ENCODE peak calls at places on chromosomes 1 and 21, in eight cellular contexts. One of them, this sample, is unnamed.
A peak's percentile ranks its signal among the peaks of the same experiment; 100 is the strongest.

GRCh38 chr21:37982496-37983318 is 66.5 kb upstream of the KCNJ6 start:
- DNase-seq in PC-9: no peak
- DNase-seq in hepatocyte: no peak
- DNase-seq in tibial nerve: no peak
- DNase-seq in thoracic aorta: no peak
- DNase-seq in kidney: no peak
- DNase-seq in SK-N-SH: no peak
- DNase-seq in astrocyte: no peak
- DNase-seq in this sample: no peak

GRCh38 chr1:59697138-59697811 is 117.5 kb upstream of the HOOK1 start:
- DNase-seq in PC-9: no peak
- DNase-seq in hepatocyte: no peak
- DNase-seq in tibial nerve: no peak
- DNase-seq in thoracic aorta: no peak
- DNase-seq in kidney: no peak
- DNase-seq in SK-N-SH: no peak
- DNase-seq in astrocyte: no peak
- DNase-seq in this sample: no peak

GRCh38 chr1:9081473-9081872 is 12.0 kb upstream of the SLC2A5 start:
- DNase-seq in PC-9: no peak
- DNase-seq in hepatocyte: no peak
- DNase-seq in tibial nerve: no peak
- DNase-seq in thoracic aorta: no peak
- DNase-seq in kidney: no peak
- DNase-seq in SK-N-SH: no peak
- DNase-seq in astrocyte: no peak
- DNase-seq in this sample: no peak

GRCh38 chr1:192153276-192153675 is 5.0 kb upstream of the RGS18 start:
- DNase-seq in PC-9: no peak
- DNase-seq in hepatocyte: no peak
- DNase-seq in tibial nerve: no peak
- DNase-seq in thoracic aorta: no peak
- DNase-seq in kidney: no peak
- DNase-seq in SK-N-SH: no peak
- DNase-seq in astrocyte: peak; percentile 54
- DNase-seq in this sample: no peak

GRCh38 chr1:59393211-59394180 is 96.6 kb downstream of the FGGY start:
- DNase-seq in PC-9: no peak
- DNase-seq in hepatocyte: peak; percentile 83
- DNase-seq in tibial nerve: peak; percentile 66
- DNase-seq in thoracic aorta: peak; percentile 47
- DNase-seq in kidney: peak; percentile 80
- DNase-seq in SK-N-SH: no peak
- DNase-seq in astrocyte: peak; percentile 95
- DNase-seq in this sample: peak; percentile 41

GRCh38 chr1:179038528-179039281 is 13.0 kb downstream of the FAM20B start:
- DNase-seq in PC-9: no peak
- DNase-seq in hepatocyte: no peak
- DNase-seq in tibial nerve: no peak
- DNase-seq in thoracic aorta: no peak
- DNase-seq in kidney: no peak
- DNase-seq in SK-N-SH: peak; percentile 49
- DNase-seq in astrocyte: peak; percentile 15
- DNase-seq in this sample: no peak

GRCh38 chr1:171055966-171056643 is 34.6 kb upstream of the FMO3 start:
- DNase-seq in PC-9: no peak
- DNase-seq in hepatocyte: no peak
- DNase-seq in tibial nerve: no peak
- DNase-seq in thoracic aorta: no peak
- DNase-seq in kidney: no peak
- DNase-seq in SK-N-SH: no peak
- DNase-seq in astrocyte: no peak
- DNase-seq in this sample: no peak

GRCh38 chr1:161803181-161803580 is 37.1 kb downstream of the ATF6 start:
- DNase-seq in PC-9: no peak
- DNase-seq in hepatocyte: no peak
- DNase-seq in tibial nerve: no peak
- DNase-seq in thoracic aorta: no peak
- DNase-seq in kidney: no peak
- DNase-seq in SK-N-SH: no peak
- DNase-seq in astrocyte: no peak
- DNase-seq in this sample: no peak

GRCh38 chr21:32770514-32771133 is 931 bp downstream of the PAXBP1 start:
- DNase-seq in PC-9: no peak
- DNase-seq in hepatocyte: peak; percentile 41
- DNase-seq in tibial nerve: no peak
- DNase-seq in thoracic aorta: no peak
- DNase-seq in kidney: no peak
- DNase-seq in SK-N-SH: no peak
- DNase-seq in astrocyte: peak; percentile 4
- DNase-seq in this sample: no peak

GRCh38 chr1:10857689-10858088 is 61.2 kb upstream of the CASZ1 start:
- DNase-seq in PC-9: no peak
- DNase-seq in hepatocyte: no peak
- DNase-seq in tibial nerve: no peak
- DNase-seq in thoracic aorta: no peak
- DNase-seq in kidney: no peak
- DNase-seq in SK-N-SH: no peak
- DNase-seq in astrocyte: no peak
- DNase-seq in this sample: no peak

GRCh38 chr1:116923421-116923820 is 13.7 kb downstream of the PTGFRN start:
- DNase-seq in PC-9: no peak
- DNase-seq in hepatocyte: no peak
- DNase-seq in tibial nerve: no peak
- DNase-seq in thoracic aorta: no peak
- DNase-seq in kidney: no peak
- DNase-seq in SK-N-SH: no peak
- DNase-seq in astrocyte: peak; percentile 65
- DNase-seq in this sample: no peak

GRCh38 chr1:198124665-198125064 is 32.1 kb upstream of the NEK7 start:
- DNase-seq in PC-9: no peak
- DNase-seq in hepatocyte: no peak
- DNase-seq in tibial nerve: no peak
- DNase-seq in thoracic aorta: no peak
- DNase-seq in kidney: no peak
- DNase-seq in SK-N-SH: no peak
- DNase-seq in astrocyte: no peak
- DNase-seq in this sample: no peak

GRCh38 chr1:172399369-172400072 is 21.0 kb upstream of the C1orf105 start:
- DNase-seq in PC-9: peak; percentile 43
- DNase-seq in hepatocyte: peak; percentile 86
- DNase-seq in tibial nerve: peak; percentile 26
- DNase-seq in thoracic aorta: peak; percentile 19
- DNase-seq in kidney: no peak
- DNase-seq in SK-N-SH: peak; percentile 29
- DNase-seq in astrocyte: peak; percentile 97
- DNase-seq in this sample: peak; percentile 40

GRCh38 chr21:45003331-45004058 is 63.7 kb downstream of the SLX9 start:
- DNase-seq in PC-9: no peak
- DNase-seq in hepatocyte: no peak
- DNase-seq in tibial nerve: no peak
- DNase-seq in thoracic aorta: no peak
- DNase-seq in kidney: peak; percentile 65
- DNase-seq in SK-N-SH: no peak
- DNase-seq in astrocyte: no peak
- DNase-seq in this sample: no peak

GRCh38 chr1:197859024-197859423 is 43.4 kb upstream of the C1orf53 start:
- DNase-seq in PC-9: no peak
- DNase-seq in hepatocyte: no peak
- DNase-seq in tibial nerve: no peak
- DNase-seq in thoracic aorta: no peak
- DNase-seq in kidney: no peak
- DNase-seq in SK-N-SH: no peak
- DNase-seq in astrocyte: no peak
- DNase-seq in this sample: peak; percentile 27

GRCh38 chr1:175176246-175176645 is 16.3 kb downstream of the KIAA0040 start:
- DNase-seq in PC-9: peak; percentile 16
- DNase-seq in hepatocyte: no peak
- DNase-seq in tibial nerve: no peak
- DNase-seq in thoracic aorta: no peak
- DNase-seq in kidney: no peak
- DNase-seq in SK-N-SH: no peak
- DNase-seq in astrocyte: no peak
- DNase-seq in this sample: no peak

GRCh38 chr1:90133133-90133532 is 138.2 kb downstream of the ZNF326 start:
- DNase-seq in PC-9: no peak
- DNase-seq in hepatocyte: peak; percentile 63
- DNase-seq in tibial nerve: no peak
- DNase-seq in thoracic aorta: no peak
- DNase-seq in kidney: no peak
- DNase-seq in SK-N-SH: peak; percentile 24
- DNase-seq in astrocyte: peak; percentile 10
- DNase-seq in this sample: peak; percentile 67

GRCh38 chr1:241419986-241420385 is 63.0 kb upstream of the RGS7 start:
- DNase-seq in PC-9: no peak
- DNase-seq in hepatocyte: no peak
- DNase-seq in tibial nerve: no peak
- DNase-seq in thoracic aorta: no peak
- DNase-seq in kidney: no peak
- DNase-seq in SK-N-SH: no peak
- DNase-seq in astrocyte: no peak
- DNase-seq in this sample: no peak

GRCh38 chr1:240635466-240636256 is 23.7 kb upstream of the GREM2 start:
- DNase-seq in PC-9: no peak
- DNase-seq in hepatocyte: no peak
- DNase-seq in tibial nerve: no peak
- DNase-seq in thoracic aorta: no peak
- DNase-seq in kidney: no peak
- DNase-seq in SK-N-SH: no peak
- DNase-seq in astrocyte: no peak
- DNase-seq in this sample: no peak

GRCh38 chr1:64084451-64084850 is 119.0 kb upstream of the UBE2U start:
- DNase-seq in PC-9: no peak
- DNase-seq in hepatocyte: no peak
- DNase-seq in tibial nerve: no peak
- DNase-seq in thoracic aorta: no peak
- DNase-seq in kidney: no peak
- DNase-seq in SK-N-SH: no peak
- DNase-seq in astrocyte: no peak
- DNase-seq in this sample: no peak

GRCh38 chr1:95006681-95007080 is 66.1 kb downstream of the ALG14 start:
- DNase-seq in PC-9: no peak
- DNase-seq in hepatocyte: no peak
- DNase-seq in tibial nerve: no peak
- DNase-seq in thoracic aorta: no peak
- DNase-seq in kidney: no peak
- DNase-seq in SK-N-SH: no peak
- DNase-seq in astrocyte: peak; percentile 45
- DNase-seq in this sample: no peak

GRCh38 chr1:28581531-28582247 is 10.4 kb upstream of the RAB42 start:
- DNase-seq in PC-9: peak; percentile 93
- DNase-seq in hepatocyte: peak; percentile 97
- DNase-seq in tibial nerve: peak; percentile 92
- DNase-seq in thoracic aorta: peak; percentile 87
- DNase-seq in kidney: peak; percentile 99
- DNase-seq in SK-N-SH: peak; percentile 98
- DNase-seq in astrocyte: peak; percentile 85
- DNase-seq in this sample: peak; percentile 96
- TF ChIP-seq CTCF in PC-9: no peak
- TF ChIP-seq CTCF in hepatocyte: no peak
- TF ChIP-seq CTCF in tibial nerve: peak; percentile 68
- TF ChIP-seq CTCF in thoracic aorta: no peak
- TF ChIP-seq CTCF in kidney: no peak
- TF ChIP-seq CTCF in SK-N-SH: no peak
- TF ChIP-seq CTCF in astrocyte: no peak
- TF ChIP-seq CTCF in this sample: no peak

DNA sequence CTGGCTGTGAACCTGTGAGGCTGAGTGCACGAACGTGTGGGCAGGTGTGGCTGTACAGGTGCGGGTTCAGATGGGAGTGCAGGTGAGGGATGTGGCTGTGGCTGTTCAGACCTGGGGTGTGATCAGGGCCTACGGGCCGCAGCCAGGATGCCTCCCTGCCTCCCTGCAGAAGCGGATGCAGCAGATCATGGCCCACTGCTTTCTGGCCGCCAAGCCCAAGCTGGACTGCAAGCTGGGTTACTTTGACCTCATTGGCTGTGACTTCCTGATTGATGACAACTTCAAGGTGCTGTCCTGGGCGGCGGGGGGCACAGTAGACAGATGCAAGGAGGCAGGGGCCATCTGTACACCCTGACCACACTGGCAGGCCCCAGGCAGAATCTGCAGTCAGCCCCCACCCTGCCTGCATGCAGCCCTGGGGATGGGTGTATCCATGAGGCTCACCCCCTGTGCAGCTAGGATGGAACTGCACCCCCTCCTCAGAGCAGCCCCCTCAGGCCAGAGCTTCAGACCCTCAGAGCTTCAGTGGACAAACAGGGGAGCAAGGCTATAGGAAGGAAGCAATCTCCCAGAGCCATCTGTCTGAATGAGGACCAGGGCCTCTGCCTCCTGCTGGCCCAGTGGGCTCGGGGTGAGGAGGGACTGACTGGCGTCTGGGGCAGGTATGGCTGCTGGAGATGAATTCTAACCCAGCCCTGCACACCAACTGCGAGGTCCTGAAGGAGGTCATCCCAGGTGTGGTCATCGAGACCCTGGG is 9.8 kb downstream of the TNFRSF18 start:
- DNase-seq in PC-9: no peak
- DNase-seq in hepatocyte: no peak
- DNase-seq in tibial nerve: no peak
- DNase-seq in thoracic aorta: no peak
- DNase-seq in kidney: peak; percentile 57
- DNase-seq in SK-N-SH: peak; percentile 33
- DNase-seq in astrocyte: no peak
- DNase-seq in this sample: no peak
- H3K27ac ChIP-seq in PC-9: no peak overlapping the region
- H3K27ac ChIP-seq in hepatocyte: no peak overlapping the region
- H3K27ac ChIP-seq in tibial nerve: no peak overlapping the region
- H3K27ac ChIP-seq in thoracic aorta: no peak overlapping the region
- H3K27ac ChIP-seq in kidney: no peak overlapping the region
- H3K27ac ChIP-seq in SK-N-SH: no peak overlapping the region
- H3K27ac ChIP-seq in astrocyte: no peak overlapping the region
- H3K27ac ChIP-seq in this sample: no peak overlapping the region

GRCh38 chr1:234499119-234500039 is 20.4 kb upstream of the TARBP1 start:
- DNase-seq in PC-9: peak; percentile 92
- DNase-seq in hepatocyte: peak; percentile 93
- DNase-seq in tibial nerve: peak; percentile 93
- DNase-seq in thoracic aorta: peak; percentile 75
- DNase-seq in kidney: peak; percentile 95
- DNase-seq in SK-N-SH: peak; percentile 85
- DNase-seq in astrocyte: peak; percentile 85
- DNase-seq in this sample: peak; percentile 95
- H3K4me3 ChIP-seq in PC-9: peak overlapping the region; percentile 16
- H3K4me3 ChIP-seq in hepatocyte: no peak overlapping the region
- H3K4me3 ChIP-seq in tibial nerve: no peak overlapping the region
- H3K4me3 ChIP-seq in thoracic aorta: peak overlapping the region; percentile 64
- H3K4me3 ChIP-seq in kidney: peak overlapping the region; percentile 42
- H3K4me3 ChIP-seq in SK-N-SH: peak overlapping the region; percentile 21
- H3K4me3 ChIP-seq in astrocyte: peak overlapping the region; percentile 19
- H3K4me3 ChIP-seq in this sample: no peak overlapping the region

DNA sequence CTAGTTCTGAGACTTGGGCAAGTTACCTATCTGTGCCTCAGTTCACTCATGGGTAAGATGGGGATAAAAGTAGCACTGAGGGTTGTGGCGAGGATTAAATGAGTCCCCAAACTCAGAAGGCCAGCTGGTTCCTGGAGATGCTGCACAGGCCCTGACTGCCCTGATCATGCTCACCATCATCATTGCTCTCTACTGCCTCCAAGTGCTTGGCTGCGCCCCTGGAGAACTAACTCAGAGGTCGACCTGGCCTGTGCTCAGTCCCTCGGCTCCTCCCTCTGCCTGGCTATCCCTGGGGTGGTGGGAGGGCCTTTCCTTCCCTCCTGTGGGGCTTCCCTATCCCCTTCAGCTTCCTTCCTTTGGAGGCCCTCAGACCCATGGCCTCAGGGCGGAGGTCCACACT is 5.6 kb downstream of the SLC5A9 start:
- DNase-seq in PC-9: no peak
- DNase-seq in hepatocyte: peak; percentile 23
- DNase-seq in tibial nerve: no peak
- DNase-seq in thoracic aorta: no peak
- DNase-seq in kidney: no peak
- DNase-seq in SK-N-SH: peak; percentile 19
- DNase-seq in astrocyte: no peak
- DNase-seq in this sample: no peak
- TF ChIP-seq CTCF in PC-9: no peak
- TF ChIP-seq CTCF in hepatocyte: no peak
- TF ChIP-seq CTCF in tibial nerve: no peak
- TF ChIP-seq CTCF in thoracic aorta: no peak
- TF ChIP-seq CTCF in kidney: peak; percentile 14
- TF ChIP-seq CTCF in SK-N-SH: no peak
- TF ChIP-seq CTCF in astrocyte: no peak
- TF ChIP-seq CTCF in this sample: no peak

This sample was measured in colonic mucosa.